ENCODE peak calls at places on chromosomes 2 and 18, in four cellular contexts. E, R, T and Q are unnamed samples.

GRCh38 chr2:133097666-133098065 is 427.7 kb upstream of the LYPD1 start:
- DNase-seq in E (no peak), R (no peak), T (no peak), Q (no peak)

GRCh38 chr2:26978061-26978596 is 7.7 kb downstream of the MAPRE3 start:
- DNase-seq in E (no peak), R (peak), T (peak), Q (no peak)

GRCh38 chr2:53859354-53860159 is at the start of gene GPR75:
- DNase-seq in E (no peak), R (no peak), T (no peak), Q (no peak)

GRCh38 chr18:23094411-23095165 is 40.7 kb upstream of the CABLES1 start:
- DNase-seq in E (no peak), R (no peak), T (no peak), Q (no peak)

GRCh38 chr2:203892207-203892606 is 24.6 kb downstream of the CTLA4 start:
- DNase-seq in E (no peak), R (no peak), T (no peak), Q (no peak)

GRCh38 chr2:233247116-233247515 is 4.4 kb upstream of the ATG16L1 start:
- DNase-seq in E (no peak), R (no peak), T (no peak), Q (no peak)

GRCh38 chr2:203586151-203586550 is 51.0 kb upstream of the RAPH1 start:
- DNase-seq in E (no peak), R (no peak), T (no peak), Q (no peak)

GRCh38 chr2:110794951-110795350 is 62.6 kb downstream of the ACOXL start:
- DNase-seq in E (no peak), R (no peak), T (no peak), Q (no peak)

GRCh38 chr18:48875314-48875941 is 75.3 kb downstream of the SMAD7 start:
- DNase-seq in E (no peak), R (no peak), T (no peak), Q (no peak)

GRCh38 chr2:127411609-127412370 is 6.4 kb upstream of the PROC start:
- DNase-seq in E (no peak), R (no peak), T (peak), Q (no peak)

GRCh38 chr2:45353879-45354278 is 257.2 kb downstream of the SRBD1 start:
- DNase-seq in E (no peak), R (no peak), T (no peak), Q (no peak)

GRCh38 chr2:64612575-64613195 is 41.0 kb downstream of the SERTAD2 start:
- DNase-seq in E (no peak), R (no peak), T (no peak), Q (no peak)

GRCh38 chr2:233470007-233470687 is 96.4 kb downstream of the USP40 start:
- DNase-seq in E (no peak), R (no peak), T (peak), Q (no peak)

GRCh38 chr2:2043394-2043793 is 287.7 kb downstream of the MYT1L start:
- DNase-seq in E (no peak), R (no peak), T (no peak), Q (no peak)

GRCh38 chr2:60867007-60867406 is 14.4 kb upstream of the REL start:
- DNase-seq in E (no peak), R (no peak), T (no peak), Q (no peak)

GRCh38 chr2:9971105-9971818 is 19.8 kb downstream of the GRHL1 start:
- DNase-seq in E (no peak), R (no peak), T (no peak), Q (no peak)

GRCh38 chr18:25604231-25604908 is 252.4 kb upstream of the ZNF521 start:
- DNase-seq in E (no peak), R (no peak), T (no peak), Q (no peak)

GRCh38 chr2:192013211-192013610 is 166.3 kb upstream of the CAVIN2 start:
- DNase-seq in E (no peak), R (no peak), T (no peak), Q (no peak)

GRCh38 chr2:28074127-28074526 is 183.6 kb downstream of the BABAM2 start:
- DNase-seq in E (no peak), R (no peak), T (no peak), Q (no peak)

GRCh38 chr18:37483221-37483971 is 82.2 kb downstream of the CELF4 start:
- DNase-seq in E (no peak), R (no peak), T (no peak), Q (no peak)

GRCh38 chr2:196322963-196323810 is 151.8 kb upstream of the STK17B start:
- DNase-seq in E (no peak), R (no peak), T (no peak), Q (no peak)